ENCODE peak calls at places on chromosomes 5 and 9, in eight cellular contexts. C is AG04450, Z is neural crest cell, M is spleen, Q is endothelial cell, A is astrocyte of the spinal cord, K is AG09319, E is upper lobe of right lung. X is an unnamed sample.

GRCh38 chr5:171252674-171253073 is 56.4 kb upstream of the TLX3 start:
- DNase-seq in C (no peak), Z (no peak), M (no peak), Q (no peak), A (no peak), K (no peak), E (no peak), X (no peak)

GRCh38 chr9:82605657-82606031 is 457.3 kb downstream of the RASEF start:
- DNase-seq in C (no peak), Z (no peak), M (no peak), Q (no peak), A (no peak), K (no peak), E (no peak), X (no peak)

GRCh38 chr5:87729786-87730185 is 317.1 kb upstream of the CCNH start:
- DNase-seq in C (no peak), Z (no peak), M (no peak), Q (no peak), A (no peak), K (no peak), E (no peak), X (no peak)

GRCh38 chr5:174205939-174206338 is 160.4 kb downstream of the NSG2 start:
- DNase-seq in C (no peak), Z (no peak), M (no peak), Q (no peak), A (no peak), K (no peak), E (no peak), X (no peak)

GRCh38 chr9:127123239-127123935 is 952 bp upstream of the ANGPTL2 start:
- DNase-seq in C (no peak), Z (no peak), M (no peak), Q (no peak), A (no peak), K (no peak), E (no peak), X (no peak)

GRCh38 chr9:125460883-125461475 is 199.4 kb downstream of the GAPVD1 start:
- DNase-seq in C (peak; percentile 45), Z (no peak), M (no peak), Q (no peak), A (peak; percentile 86), K (peak; percentile 25), E (no peak), X (no peak)

GRCh38 chr9:29514336-29514735 is 1941.1 kb upstream of the C9orf72 start:
- DNase-seq in C (no peak), Z (no peak), M (no peak), Q (no peak), A (no peak), K (no peak), E (no peak), X (peak; percentile 50)

GRCh38 chr5:128701301-128701700 is 163.3 kb upstream of the FBN2 start:
- DNase-seq in C (no peak), Z (no peak), M (no peak), Q (no peak), A (no peak), K (no peak), E (no peak), X (no peak)

GRCh38 chr5:173845321-173845720 is 42.8 kb upstream of the CPEB4 start:
- DNase-seq in C (no peak), Z (no peak), M (no peak), Q (no peak), A (no peak), K (no peak), E (no peak), X (no peak)

GRCh38 chr5:100270323-100270771 is 264.8 kb upstream of the FAM174A start:
- DNase-seq in C (no peak), Z (no peak), M (no peak), Q (no peak), A (peak; percentile 95), K (no peak), E (no peak), X (no peak)

GRCh38 chr5:66821626-66822429 is 225.6 kb downstream of the MAST4 start:
- DNase-seq in C (no peak), Z (no peak), M (no peak), Q (no peak), A (no peak), K (no peak), E (no peak), X (no peak)

GRCh38 chr9:22241024-22241423 is 205.6 kb upstream of the DMRTA1 start:
- DNase-seq in C (no peak), Z (no peak), M (no peak), Q (no peak), A (no peak), K (no peak), E (no peak), X (no peak)

GRCh38 chr5:142263346-142263745 is 61.5 kb downstream of the SPRY4 start:
- DNase-seq in C (no peak), Z (no peak), M (no peak), Q (no peak), A (no peak), K (no peak), E (no peak), X (no peak)

GRCh38 chr5:179799644-179799973 is 5.8 kb downstream of the LTC4S start:
- DNase-seq in C (no peak), Z (no peak), M (peak; percentile 70), Q (no peak), A (no peak), K (no peak), E (no peak), X (no peak)

GRCh38 chr9:21616082-21616778 is 134.1 kb upstream of the IFNE start:
- DNase-seq in C (peak; percentile 87), Z (no peak), M (no peak), Q (no peak), A (peak; percentile 96), K (peak; percentile 47), E (no peak), X (no peak)

GRCh38 chr9:89759563-89759962 is 154.8 kb downstream of the GADD45G start:
- DNase-seq in C (no peak), Z (no peak), M (peak; percentile 23), Q (no peak), A (no peak), K (no peak), E (no peak), X (no peak)

GRCh38 chr5:74016373-74016772 is 390.4 kb downstream of the ARHGEF28 start:
- DNase-seq in C (no peak), Z (no peak), M (no peak), Q (no peak), A (no peak), K (no peak), E (no peak), X (no peak)

GRCh38 chr9:112507281-112507680 is 20.7 kb downstream of the KIAA1958 start:
- DNase-seq in C (no peak), Z (no peak), M (no peak), Q (no peak), A (no peak), K (no peak), E (no peak), X (no peak)

DNA sequence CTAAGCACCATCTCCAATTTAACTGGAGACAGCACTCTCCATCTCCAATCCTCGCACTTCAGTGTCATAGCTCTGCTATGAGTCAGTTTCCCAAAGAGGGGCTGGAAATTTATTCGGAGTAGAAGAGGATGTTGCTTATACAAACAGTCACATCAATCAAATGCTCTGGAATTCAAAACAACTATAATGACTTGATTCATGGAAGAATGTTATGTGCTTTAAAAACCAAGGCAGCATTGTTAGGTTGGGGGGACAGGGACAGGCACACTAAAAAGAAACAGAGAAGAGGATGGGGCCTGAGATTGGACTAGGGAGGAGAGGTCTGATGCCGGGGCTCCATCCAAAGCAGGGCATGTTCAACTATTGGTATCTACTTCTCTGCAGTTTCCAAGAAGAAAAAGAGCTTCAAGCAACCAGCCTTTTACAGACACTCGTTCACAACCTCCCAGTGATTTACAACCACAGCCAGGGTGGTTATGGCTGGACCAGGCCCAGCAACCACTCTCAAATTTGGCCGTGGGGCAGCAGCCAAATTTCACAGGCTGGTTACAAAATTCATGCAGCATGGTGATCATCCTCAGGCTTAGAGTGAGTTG is 117.5 kb upstream of the ZNF366 start:
- DNase-seq in C (no peak), Z (no peak), M (no peak), Q (no peak), A (peak; percentile 53), K (no peak), E (no peak), X (no peak)
- TF ChIP-seq CTCF in C (no peak), Z (no peak), M (no peak), Q (no peak), A (no peak), K (no peak), E (no peak), X (no peak)

GRCh38 chr9:136645903-136646754 is 16.6 kb upstream of the EGFL7 start:
- DNase-seq in C (no peak), Z (no peak), M (peak; percentile 89), Q (peak; percentile 92), A (no peak), K (no peak), E (peak; percentile 76), X (peak; percentile 70)
- TF ChIP-seq CTCF in C (no peak), Z (no peak), M (peak; percentile 48), Q (no peak), A (no peak), K (no peak), E (peak; percentile 19), X (no peak)

DNA sequence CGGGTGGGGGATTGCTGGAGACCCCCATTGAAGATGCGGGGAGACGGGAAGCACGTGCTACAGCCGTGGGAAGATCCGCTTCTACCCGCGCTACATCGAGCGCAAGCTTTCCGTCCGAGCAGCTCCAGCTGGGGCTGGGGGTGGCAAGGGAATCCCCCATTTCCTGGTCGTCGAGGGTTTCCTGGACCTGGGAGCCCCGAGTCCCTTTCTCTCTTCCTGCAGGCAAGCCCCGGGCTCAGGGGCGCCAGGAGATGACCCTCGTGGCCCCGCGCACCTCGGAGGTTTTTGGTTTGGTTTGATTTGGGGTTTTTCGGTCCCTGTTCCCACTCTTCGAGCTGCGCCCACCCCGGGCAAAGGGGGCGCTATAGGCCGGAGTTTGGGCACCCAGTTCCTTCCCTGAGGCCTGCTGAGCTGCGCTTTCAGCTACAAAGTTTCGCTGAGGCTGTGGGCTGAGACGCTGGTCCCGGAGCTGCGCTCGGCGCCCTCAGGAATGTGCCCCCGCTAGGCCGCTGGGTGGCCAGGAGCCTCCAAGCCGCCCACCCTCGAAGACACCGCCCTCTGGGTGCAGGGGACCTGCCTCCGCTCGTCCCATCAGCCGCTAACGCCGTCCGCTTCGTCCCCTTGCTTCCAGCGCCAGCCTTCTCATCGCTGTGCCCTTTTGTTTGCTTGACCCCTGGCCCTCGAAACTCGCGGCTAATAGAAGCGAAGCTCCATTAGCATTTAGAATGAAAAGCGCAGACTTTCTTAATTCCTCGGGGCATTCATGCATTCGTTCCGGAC is 2.9 kb downstream of the NR4A3 start:
- DNase-seq in C (no peak), Z (peak; percentile 59), M (peak; percentile 90), Q (peak; percentile 71), A (peak; percentile 15), K (no peak), E (peak; percentile 76), X (peak; percentile 81)
- TF ChIP-seq CTCF in C (peak; percentile 53), Z (peak; percentile 66), M (peak; percentile 72), Q (peak; percentile 74), A (peak; percentile 67), K (peak; percentile 55), E (peak; percentile 50), X (peak; percentile 73)

DNA sequence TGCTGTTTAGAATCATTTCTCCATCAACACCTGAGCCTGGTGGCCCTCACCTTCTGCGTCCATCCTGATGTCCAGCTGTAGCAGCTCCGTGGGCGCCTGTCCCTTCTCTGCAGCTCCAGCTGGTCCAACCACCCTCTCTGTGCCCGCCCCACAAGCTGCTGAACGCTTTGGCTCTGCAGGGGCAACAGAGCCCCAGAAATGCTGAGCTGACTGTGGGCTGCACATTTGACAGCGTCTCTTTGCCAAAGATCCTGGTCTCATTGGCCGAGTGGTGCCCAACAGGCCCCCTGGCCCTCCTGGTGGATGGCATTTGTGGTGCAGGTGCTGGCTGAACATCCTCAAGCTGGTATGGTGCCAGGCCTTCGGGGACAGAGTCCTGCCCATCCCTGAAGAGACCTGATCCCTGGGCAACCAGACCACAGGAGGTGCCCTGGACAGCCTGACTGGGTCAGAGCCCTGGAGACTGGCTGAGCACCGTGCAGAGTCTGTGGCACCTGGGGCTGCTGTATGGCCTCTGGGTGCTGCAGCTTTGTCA is 25.3 kb upstream of the CEP72 start:
- DNase-seq in C (no peak), Z (no peak), M (no peak), Q (no peak), A (no peak), K (no peak), E (peak; percentile 38), X (no peak)
- TF ChIP-seq CTCF in C (no peak), Z (no peak), M (no peak), Q (no peak), A (no peak), K (no peak), E (no peak), X (no peak)